ENCODE peak calls at places on chromosome 9, in seven cellular contexts. One of them, this sample, is unnamed. For H3K36me3, the result is how much of the 10 kb centered on the place peaks cover.

GRCh38 chr9:121299467-121300282 is 31.7 kb downstream of the GSN start:
- DNase-seq in GM23248: peak
- DNase-seq in left ventricle myocardium inferior: peak
- DNase-seq in fibroblast of lung: no peak
- DNase-seq in K562: no peak
- DNase-seq in pancreas: no peak
- DNase-seq in body of pancreas: peak
- DNase-seq in this sample: peak

GRCh38 chr9:36837431-36838405 is 196.3 kb downstream of the PAX5 start:
- DNase-seq in GM23248: no peak
- DNase-seq in left ventricle myocardium inferior: no peak
- DNase-seq in fibroblast of lung: no peak
- DNase-seq in K562: no peak
- DNase-seq in pancreas: no peak
- DNase-seq in body of pancreas: no peak
- DNase-seq in this sample: no peak

GRCh38 chr9:120412425-120412951 is 167.5 kb downstream of the CDK5RAP2 start:
- DNase-seq in GM23248: peak
- DNase-seq in left ventricle myocardium inferior: no peak
- DNase-seq in fibroblast of lung: peak
- DNase-seq in K562: no peak
- DNase-seq in pancreas: no peak
- DNase-seq in body of pancreas: no peak
- DNase-seq in this sample: no peak

GRCh38 chr9:3863114-3863528 is 337.3 kb upstream of the RFX3 start:
- DNase-seq in GM23248: peak
- DNase-seq in left ventricle myocardium inferior: no peak
- DNase-seq in fibroblast of lung: peak
- DNase-seq in K562: no peak
- DNase-seq in pancreas: no peak
- DNase-seq in body of pancreas: no peak
- DNase-seq in this sample: no peak

GRCh38 chr9:72356019-72356653 is 8.9 kb downstream of the ZFAND5 start:
- DNase-seq in GM23248: peak
- DNase-seq in left ventricle myocardium inferior: no peak
- DNase-seq in fibroblast of lung: no peak
- DNase-seq in K562: no peak
- DNase-seq in pancreas: no peak
- DNase-seq in body of pancreas: no peak
- DNase-seq in this sample: no peak

GRCh38 chr9:134891016-134891589 is 10.5 kb downstream of the FCN2 start:
- DNase-seq in GM23248: peak
- DNase-seq in left ventricle myocardium inferior: no peak
- DNase-seq in fibroblast of lung: peak
- DNase-seq in K562: no peak
- DNase-seq in pancreas: no peak
- DNase-seq in body of pancreas: no peak
- DNase-seq in this sample: peak

GRCh38 chr9:98075332-98075805 is 18.8 kb downstream of the NANS start:
- DNase-seq in GM23248: peak
- DNase-seq in left ventricle myocardium inferior: no peak
- DNase-seq in fibroblast of lung: peak
- DNase-seq in K562: no peak
- DNase-seq in pancreas: no peak
- DNase-seq in body of pancreas: no peak
- DNase-seq in this sample: peak

GRCh38 chr9:86324901-86325300 is 29.3 kb downstream of the TUT7 start:
- DNase-seq in GM23248: no peak
- DNase-seq in left ventricle myocardium inferior: no peak
- DNase-seq in fibroblast of lung: peak
- DNase-seq in K562: no peak
- DNase-seq in pancreas: no peak
- DNase-seq in body of pancreas: no peak
- DNase-seq in this sample: no peak

GRCh38 chr9:99373912-99374311 is 151.8 kb downstream of the SEC61B start:
- DNase-seq in GM23248: no peak
- DNase-seq in left ventricle myocardium inferior: no peak
- DNase-seq in fibroblast of lung: no peak
- DNase-seq in K562: no peak
- DNase-seq in pancreas: no peak
- DNase-seq in body of pancreas: no peak
- DNase-seq in this sample: no peak

GRCh38 chr9:3332802-3333201 is 193.0 kb downstream of the RFX3 start:
- DNase-seq in GM23248: no peak
- DNase-seq in left ventricle myocardium inferior: no peak
- DNase-seq in fibroblast of lung: peak
- DNase-seq in K562: no peak
- DNase-seq in pancreas: no peak
- DNase-seq in body of pancreas: no peak
- DNase-seq in this sample: no peak

GRCh38 chr9:131627326-131627845 is 82.1 kb downstream of the PRRT1B start:
- DNase-seq in GM23248: peak
- DNase-seq in left ventricle myocardium inferior: no peak
- DNase-seq in fibroblast of lung: peak
- DNase-seq in K562: no peak
- DNase-seq in pancreas: no peak
- DNase-seq in body of pancreas: no peak
- DNase-seq in this sample: no peak

GRCh38 chr9:113492343-113493079 is 29.0 kb downstream of the RGS3 start:
- DNase-seq in GM23248: peak
- DNase-seq in left ventricle myocardium inferior: peak
- DNase-seq in fibroblast of lung: peak
- DNase-seq in K562: no peak
- DNase-seq in pancreas: no peak
- DNase-seq in body of pancreas: peak
- DNase-seq in this sample: no peak

GRCh38 chr9:114425126-114425525 is 37.3 kb upstream of the AKNA start:
- DNase-seq in GM23248: no peak
- DNase-seq in left ventricle myocardium inferior: no peak
- DNase-seq in fibroblast of lung: no peak
- DNase-seq in K562: no peak
- DNase-seq in pancreas: no peak
- DNase-seq in body of pancreas: no peak
- DNase-seq in this sample: no peak

GRCh38 chr9:94826644-94827410 is 100.3 kb downstream of the AOPEP start:
- DNase-seq in GM23248: no peak
- DNase-seq in left ventricle myocardium inferior: no peak
- DNase-seq in fibroblast of lung: peak
- DNase-seq in K562: no peak
- DNase-seq in pancreas: no peak
- DNase-seq in body of pancreas: no peak
- DNase-seq in this sample: no peak

GRCh38 chr9:97572196-97572891 is 60.8 kb downstream of the TSTD2 start:
- DNase-seq in GM23248: no peak
- DNase-seq in left ventricle myocardium inferior: no peak
- DNase-seq in fibroblast of lung: no peak
- DNase-seq in K562: no peak
- DNase-seq in pancreas: peak
- DNase-seq in body of pancreas: no peak
- DNase-seq in this sample: no peak

GRCh38 chr9:37913480-37914153 is 9.7 kb upstream of the SLC25A51 start:
- DNase-seq in GM23248: peak
- DNase-seq in left ventricle myocardium inferior: peak
- DNase-seq in fibroblast of lung: peak
- DNase-seq in K562: peak
- DNase-seq in pancreas: peak
- DNase-seq in body of pancreas: peak
- DNase-seq in this sample: peak

GRCh38 chr9:129064499-129064908 is 16.4 kb upstream of the DOLPP1 start:
- DNase-seq in GM23248: no peak
- DNase-seq in left ventricle myocardium inferior: no peak
- DNase-seq in fibroblast of lung: no peak
- DNase-seq in K562: no peak
- DNase-seq in pancreas: no peak
- DNase-seq in body of pancreas: no peak
- DNase-seq in this sample: no peak
- H3K36me3 ChIP-seq in GM23248: under half
- H3K36me3 ChIP-seq in left ventricle myocardium inferior: half or more
- H3K36me3 ChIP-seq in fibroblast of lung: under half
- H3K36me3 ChIP-seq in K562: half or more
- H3K36me3 ChIP-seq in pancreas: under half
- H3K36me3 ChIP-seq in body of pancreas: under half
- H3K36me3 ChIP-seq in this sample: half or more

GRCh38 chr9:133769511-133770075 is 31.4 kb upstream of the SARDH start:
- DNase-seq in GM23248: no peak
- DNase-seq in left ventricle myocardium inferior: no peak
- DNase-seq in fibroblast of lung: no peak
- DNase-seq in K562: no peak
- DNase-seq in pancreas: no peak
- DNase-seq in body of pancreas: peak
- DNase-seq in this sample: peak

GRCh38 chr9:133770076-133770777 is 32.1 kb upstream of the SARDH start:
- DNase-seq in GM23248: no peak
- DNase-seq in left ventricle myocardium inferior: no peak
- DNase-seq in fibroblast of lung: no peak
- DNase-seq in K562: no peak
- DNase-seq in pancreas: peak
- DNase-seq in body of pancreas: peak
- DNase-seq in this sample: peak

GRCh38 chr9:133773889-133774655 is 35.9 kb upstream of the SARDH start:
- DNase-seq in GM23248: no peak
- DNase-seq in left ventricle myocardium inferior: peak
- DNase-seq in fibroblast of lung: peak
- DNase-seq in K562: no peak
- DNase-seq in pancreas: peak
- DNase-seq in body of pancreas: peak
- DNase-seq in this sample: no peak

GRCh38 chr9:133772581-133772980 is 34.4 kb upstream of the SARDH start:
- DNase-seq in GM23248: no peak
- DNase-seq in left ventricle myocardium inferior: no peak
- DNase-seq in fibroblast of lung: no peak
- DNase-seq in K562: no peak
- DNase-seq in pancreas: no peak
- DNase-seq in body of pancreas: peak
- DNase-seq in this sample: no peak

DNA sequence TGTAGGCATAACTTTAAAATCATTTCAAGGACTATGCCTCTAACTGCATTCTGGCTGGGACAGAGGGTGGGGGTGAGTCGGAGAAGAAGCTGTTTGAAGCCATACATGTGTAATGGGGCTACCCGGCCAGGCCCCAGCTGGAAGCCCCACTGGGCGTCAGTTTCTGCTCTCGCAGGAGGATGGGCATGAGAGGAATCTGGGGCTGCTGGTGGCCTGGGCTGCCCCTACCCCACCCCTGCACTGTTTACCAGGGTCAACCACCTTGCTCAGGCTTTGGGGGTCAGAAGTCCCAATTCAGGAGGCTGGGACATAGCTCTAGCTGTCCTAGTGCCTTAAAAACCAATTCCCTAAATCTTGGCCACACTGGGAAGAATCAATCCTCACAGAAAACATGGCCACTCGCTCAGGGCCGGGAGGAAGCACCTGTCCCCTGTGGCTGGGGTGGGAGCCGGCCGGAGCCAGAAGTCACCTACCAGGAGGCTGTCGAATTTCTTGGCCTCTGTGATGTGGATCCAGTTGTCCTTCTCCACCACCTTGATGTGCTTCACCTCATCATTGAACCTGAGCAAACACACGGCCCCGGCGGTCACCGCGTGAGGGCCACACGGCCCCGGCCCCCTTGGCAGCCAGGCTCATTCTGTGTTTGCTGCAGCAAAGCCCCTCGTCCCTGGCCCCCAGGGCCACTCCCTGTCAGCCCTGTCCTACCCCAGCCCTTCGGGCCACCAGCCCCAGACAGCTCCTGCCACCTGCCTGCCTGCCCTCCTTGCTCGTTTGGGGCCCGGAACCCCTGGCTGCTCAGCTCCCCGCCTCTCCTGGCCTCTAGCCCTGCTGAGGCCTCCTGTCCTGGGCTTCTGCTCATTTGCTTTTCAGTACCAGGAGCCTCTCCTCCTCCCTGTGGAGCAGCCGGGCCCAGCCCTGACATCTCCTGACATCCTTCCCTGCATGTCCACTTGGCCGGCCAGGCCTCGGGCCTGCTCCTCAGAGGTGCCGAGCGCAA is 33.6 kb upstream of the SARDH start:
- DNase-seq in GM23248: no peak
- DNase-seq in left ventricle myocardium inferior: no peak
- DNase-seq in fibroblast of lung: no peak
- DNase-seq in K562: no peak
- DNase-seq in pancreas: peak
- DNase-seq in body of pancreas: peak
- DNase-seq in this sample: no peak
- H3K36me3 ChIP-seq in GM23248: under half
- H3K36me3 ChIP-seq in left ventricle myocardium inferior: half or more
- H3K36me3 ChIP-seq in fibroblast of lung: under half
- H3K36me3 ChIP-seq in K562: under half
- H3K36me3 ChIP-seq in pancreas: under half
- H3K36me3 ChIP-seq in body of pancreas: under half
- H3K36me3 ChIP-seq in this sample: half or more

DNA sequence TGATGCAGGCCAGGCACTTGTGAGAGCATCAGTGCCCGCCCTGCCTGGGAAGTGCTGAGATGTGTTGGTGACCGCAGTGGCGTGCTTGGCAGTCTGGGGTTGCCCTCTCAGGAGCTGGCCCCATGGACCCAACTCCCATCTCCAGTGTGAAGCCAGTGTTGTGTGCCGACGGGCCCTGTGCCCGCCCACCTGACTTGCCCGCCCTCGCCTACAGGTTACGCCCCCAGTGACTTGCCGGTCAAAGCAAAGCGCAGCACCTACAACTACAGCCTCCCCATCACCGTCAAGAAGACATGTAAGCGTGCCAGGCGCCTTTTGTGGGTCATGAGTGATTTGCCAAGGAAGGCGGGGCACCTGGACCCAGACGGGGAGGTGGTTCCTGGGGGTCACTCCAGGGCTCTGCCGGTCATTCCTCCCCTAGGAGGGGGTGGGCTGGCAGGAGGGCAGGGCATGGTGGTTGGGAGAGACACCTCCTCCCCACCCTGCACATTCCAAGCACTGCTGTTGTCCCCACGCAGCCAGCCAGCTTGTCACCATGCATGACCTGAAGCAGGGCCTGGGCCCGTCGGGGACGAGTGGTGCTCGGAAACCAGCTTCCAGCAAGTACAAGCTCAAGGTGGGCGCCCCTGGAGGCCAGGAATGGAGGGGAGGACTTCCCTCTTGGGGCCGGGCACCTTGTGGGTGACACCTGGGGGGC is 7.4 kb upstream of the CEL start:
- DNase-seq in GM23248: no peak
- DNase-seq in left ventricle myocardium inferior: peak
- DNase-seq in fibroblast of lung: no peak
- DNase-seq in K562: no peak
- DNase-seq in pancreas: peak
- DNase-seq in body of pancreas: peak
- DNase-seq in this sample: no peak
- H3K36me3 ChIP-seq in GM23248: under half
- H3K36me3 ChIP-seq in left ventricle myocardium inferior: half or more
- H3K36me3 ChIP-seq in fibroblast of lung: under half
- H3K36me3 ChIP-seq in K562: half or more
- H3K36me3 ChIP-seq in pancreas: under half
- H3K36me3 ChIP-seq in body of pancreas: under half
- H3K36me3 ChIP-seq in this sample: half or more

DNA sequence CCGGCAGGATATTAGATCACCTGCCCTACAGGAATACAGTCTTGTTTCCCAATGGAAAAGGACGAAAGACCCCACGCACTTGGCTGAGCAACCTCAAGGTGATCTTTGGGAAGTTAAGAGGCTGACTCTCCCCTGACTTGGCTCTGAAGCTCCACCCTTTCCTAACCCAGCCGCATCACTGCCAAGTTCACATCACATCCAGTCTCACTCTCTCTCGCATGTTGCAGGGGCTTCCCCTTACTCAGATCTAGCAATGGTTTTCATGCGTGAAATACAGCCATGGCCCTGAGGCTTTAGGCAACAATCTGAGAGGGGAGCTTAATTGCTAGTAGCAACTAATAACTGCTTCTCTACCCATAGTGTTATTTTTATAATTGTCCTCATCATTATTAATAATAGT is 211.6 kb downstream of the DOCK8 start:
- DNase-seq in GM23248: no peak
- DNase-seq in left ventricle myocardium inferior: no peak
- DNase-seq in fibroblast of lung: no peak
- DNase-seq in K562: no peak
- DNase-seq in pancreas: no peak
- DNase-seq in body of pancreas: no peak
- DNase-seq in this sample: no peak
- H3K36me3 ChIP-seq in GM23248: under half
- H3K36me3 ChIP-seq in left ventricle myocardium inferior: under half
- H3K36me3 ChIP-seq in fibroblast of lung: under half
- H3K36me3 ChIP-seq in K562: half or more
- H3K36me3 ChIP-seq in pancreas: under half
- H3K36me3 ChIP-seq in body of pancreas: under half
- H3K36me3 ChIP-seq in this sample: half or more

This sample was measured in stomach.